ENCODE peak calls at places on chromosomes 1 and 21, in nine cellular contexts. D, Q, F, N, O, K, Y, J and G are unnamed samples.

GRCh38 chr1:203666621-203667020 is 40.0 kb downstream of the ATP2B4 start:
- DNase-seq in J (no peak), D (no peak), O (no peak), Y (no peak), N (no peak), Q (no peak), K (no peak), F (no peak), G (no peak)

GRCh38 chr1:153794671-153795324 is 19.6 kb downstream of the SLC27A3 start:
- DNase-seq in F (peak), Q (no peak), Y (peak), N (no peak), D (no peak), J (no peak), K (no peak), O (no peak), G (no peak)

GRCh38 chr1:109914587-109915240 is 4.1 kb downstream of the CSF1 start:
- DNase-seq in K (peak), O (no peak), J (no peak), Y (no peak), N (peak), F (no peak), Q (no peak), D (no peak), G (peak)

GRCh38 chr1:18923721-18924610 is 21.6 kb upstream of the ALDH4A1 start:
- DNase-seq in F (no peak), D (no peak), K (peak), Y (peak), Q (no peak), N (peak), J (peak), O (peak), G (peak)

GRCh38 chr1:216111842-216112241 is 311.4 kb downstream of the USH2A start:
- DNase-seq in J (no peak), O (no peak), D (no peak), N (no peak), Q (no peak), F (no peak), K (no peak), Y (no peak), G (no peak)

GRCh38 chr1:67404212-67404620 is 26.0 kb downstream of the SERBP1 start:
- DNase-seq in D (no peak), J (no peak), K (no peak), Q (no peak), O (no peak), F (no peak), N (peak), Y (no peak), G (no peak)

GRCh38 chr1:170395149-170395548 is 136.8 kb upstream of the GORAB start:
- DNase-seq in Y (no peak), O (no peak), K (no peak), J (no peak), Q (no peak), N (no peak), D (no peak), F (no peak), G (no peak)

GRCh38 chr21:45421071-45421845 is 16.3 kb downstream of the COL18A1 start:
- DNase-seq in F (peak), Y (peak), Q (no peak), N (no peak), J (no peak), O (peak), K (no peak), D (no peak), G (peak)

GRCh38 chr1:54125671-54126070 is 27.1 kb downstream of the CDCP2 start:
- DNase-seq in O (no peak), N (peak), F (no peak), Q (peak), K (no peak), J (no peak), D (no peak), Y (peak), G (peak)

GRCh38 chr21:21046063-21046462 is 47.9 kb downstream of the NCAM2 start:
- DNase-seq in D (no peak), F (no peak), K (no peak), Q (no peak), J (no peak), O (no peak), N (no peak), Y (no peak), G (no peak)

GRCh38 chr1:77487631-77488030 is 194.8 kb downstream of the ZZZ3 start:
- DNase-seq in K (no peak), F (no peak), D (no peak), Y (no peak), O (no peak), N (no peak), Q (no peak), J (no peak), G (no peak)

GRCh38 chr1:168084396-168085231 is 52.1 kb downstream of the GPR161 start:
- DNase-seq in Y (peak), N (peak), Q (no peak), D (peak), J (peak), K (peak), O (peak), F (peak), G (peak)

GRCh38 chr1:66242646-66243547 is 291.1 kb upstream of the SGIP1 start:
- DNase-seq in K (peak), F (peak), Q (peak), O (peak), Y (peak), J (peak), D (peak), N (peak), G (peak)

GRCh38 chr1:242670019-242670418 is 145.5 kb upstream of the PLD5 start:
- DNase-seq in J (no peak), Y (no peak), K (no peak), D (no peak), O (no peak), N (no peak), Q (no peak), F (no peak), G (no peak)

GRCh38 chr1:21857840-21858670 is 46.0 kb downstream of the LDLRAD2 start:
- DNase-seq in Q (no peak), J (no peak), F (no peak), N (no peak), O (no peak), K (peak), Y (no peak), D (no peak), G (no peak)

GRCh38 chr1:115655307-115655664 is 13.5 kb downstream of the VANGL1 start:
- DNase-seq in O (no peak), J (no peak), Y (no peak), Q (no peak), F (no peak), D (no peak), K (no peak), N (no peak), G (no peak)

GRCh38 chr1:17434016-17434415 is 5.5 kb downstream of the RCC2 start:
- DNase-seq in Y (no peak), O (no peak), F (no peak), Q (no peak), D (no peak), N (no peak), J (no peak), K (no peak), G (no peak)

GRCh38 chr1:96236156-96236739 is 485.3 kb upstream of the PTBP2 start:
- DNase-seq in K (peak), Y (peak), J (no peak), N (peak), O (peak), D (no peak), Q (peak), F (no peak), G (peak)

GRCh38 chr1:185929759-185930158 is 195.6 kb downstream of the HMCN1 start:
- DNase-seq in K (peak), O (no peak), Q (no peak), Y (no peak), D (no peak), J (no peak), F (no peak), N (peak), G (peak)

GRCh38 chr1:217078010-217078704 is 354.9 kb upstream of the ESRRG start:
- DNase-seq in J (no peak), N (no peak), O (peak), D (no peak), K (no peak), F (no peak), Q (peak), Y (peak), G (peak)

GRCh38 chr1:224433041-224433670 is 1.4 kb downstream of the WDR26 start:
- DNase-seq in O (no peak), Q (no peak), D (no peak), Y (peak), N (peak), K (peak), J (no peak), F (no peak), G (peak)

GRCh38 chr1:47755368-47755990 is 241.7 kb downstream of the TRABD2B start:
- DNase-seq in K (no peak), Y (peak), F (no peak), Q (no peak), D (no peak), J (peak), N (no peak), O (no peak), G (peak)

GRCh38 chr1:63891211-63891610 is 117.4 kb downstream of the ROR1 start:
- DNase-seq in O (no peak), J (no peak), Y (no peak), Q (no peak), N (no peak), D (no peak), K (no peak), F (no peak), G (no peak)

GRCh38 chr1:212219679-212220463 is 65.3 kb upstream of the PPP2R5A start:
- DNase-seq in D (no peak), F (peak), J (no peak), Q (no peak), K (no peak), Y (no peak), N (peak), O (no peak), G (no peak)

GRCh38 chr1:59903136-59903754 is 23.3 kb downstream of the CYP2J2 start:
- DNase-seq in J (no peak), F (no peak), Q (peak), D (no peak), K (peak), N (peak), O (peak), Y (peak), G (peak)

GRCh38 chr1:201937624-201938212 is 8.6 kb downstream of the LMOD1 start:
- DNase-seq in N (peak), D (no peak), O (no peak), K (peak), F (no peak), J (no peak), Y (no peak), Q (no peak), G (peak)

GRCh38 chr1:205519541-205520131 is 15.2 kb downstream of the CDK18 start:
- DNase-seq in K (no peak), D (no peak), J (no peak), O (no peak), Q (no peak), N (peak), Y (peak), F (peak), G (no peak)

GRCh38 chr1:203354246-203354645 is 3.3 kb upstream of the FMOD start:
- DNase-seq in Y (no peak), Q (no peak), N (peak), J (no peak), F (peak), K (peak), O (no peak), D (no peak), G (peak)

GRCh38 chr1:237562247-237562823 is 328.4 kb downstream of the ZP4 start:
- DNase-seq in Y (peak), D (no peak), J (no peak), Q (peak), O (peak), N (peak), K (peak), F (no peak), G (peak)

GRCh38 chr1:55542901-55543504 is 327.8 kb upstream of the USP24 start:
- DNase-seq in D (no peak), J (no peak), Q (no peak), O (no peak), F (no peak), N (peak), Y (no peak), K (peak), G (no peak)